ENCODE peak calls at places on chromosomes 7 and 10, in nine cellular contexts. One of them, this sample, is unnamed.
A peak's percentile ranks its signal among the peaks of the same experiment; 100 is the strongest.

GRCh38 chr7:122756860-122757259 is 54.1 kb upstream of the RNF148 start:
- DNase-seq in GM23248: no peak
- DNase-seq in kidney: no peak
- DNase-seq in right lobe of liver: no peak
- DNase-seq in OCI-LY7: no peak
- DNase-seq in thoracic aorta: no peak
- DNase-seq in lower lobe of right lung: no peak
- DNase-seq in astrocyte: no peak
- DNase-seq in left lung: no peak
- DNase-seq in this sample: no peak

GRCh38 chr7:1899201-1899600 is 229.1 kb downstream of the ELFN1 start:
- DNase-seq in GM23248: peak; percentile 91
- DNase-seq in kidney: peak; percentile 87
- DNase-seq in right lobe of liver: no peak
- DNase-seq in OCI-LY7: no peak
- DNase-seq in thoracic aorta: no peak
- DNase-seq in lower lobe of right lung: peak; percentile 40
- DNase-seq in astrocyte: peak; percentile 94
- DNase-seq in left lung: peak; percentile 79
- DNase-seq in this sample: no peak

GRCh38 chr7:78530351-78530750 is 731.8 kb downstream of the PHTF2 start:
- DNase-seq in GM23248: peak; percentile 89
- DNase-seq in kidney: no peak
- DNase-seq in right lobe of liver: no peak
- DNase-seq in OCI-LY7: no peak
- DNase-seq in thoracic aorta: no peak
- DNase-seq in lower lobe of right lung: no peak
- DNase-seq in astrocyte: peak; percentile 55
- DNase-seq in left lung: no peak
- DNase-seq in this sample: no peak

GRCh38 chr10:48253970-48254657 is 20.4 kb downstream of the FRMPD2 start:
- DNase-seq in GM23248: peak; percentile 52
- DNase-seq in kidney: no peak
- DNase-seq in right lobe of liver: no peak
- DNase-seq in OCI-LY7: no peak
- DNase-seq in thoracic aorta: no peak
- DNase-seq in lower lobe of right lung: no peak
- DNase-seq in astrocyte: peak; percentile 89
- DNase-seq in left lung: no peak
- DNase-seq in this sample: no peak

GRCh38 chr7:140059288-140060242 is 3.2 kb downstream of the PARP12 start:
- DNase-seq in GM23248: peak; percentile 94
- DNase-seq in kidney: no peak
- DNase-seq in right lobe of liver: peak; percentile 82
- DNase-seq in OCI-LY7: no peak
- DNase-seq in thoracic aorta: peak; percentile 82
- DNase-seq in lower lobe of right lung: peak; percentile 61
- DNase-seq in astrocyte: peak; percentile 96
- DNase-seq in left lung: no peak
- DNase-seq in this sample: no peak

GRCh38 chr7:100943693-100944092 is 5.6 kb upstream of the MUC3A start:
- DNase-seq in GM23248: no peak
- DNase-seq in kidney: no peak
- DNase-seq in right lobe of liver: no peak
- DNase-seq in OCI-LY7: no peak
- DNase-seq in thoracic aorta: no peak
- DNase-seq in lower lobe of right lung: no peak
- DNase-seq in astrocyte: no peak
- DNase-seq in left lung: no peak
- DNase-seq in this sample: no peak

GRCh38 chr7:26298432-26299058 is 6.9 kb downstream of the SNX10 start:
- DNase-seq in GM23248: no peak
- DNase-seq in kidney: no peak
- DNase-seq in right lobe of liver: no peak
- DNase-seq in OCI-LY7: no peak
- DNase-seq in thoracic aorta: no peak
- DNase-seq in lower lobe of right lung: no peak
- DNase-seq in astrocyte: no peak
- DNase-seq in left lung: no peak
- DNase-seq in this sample: no peak

GRCh38 chr10:11505636-11506035 is 105.8 kb downstream of the USP6NL start:
- DNase-seq in GM23248: no peak
- DNase-seq in kidney: no peak
- DNase-seq in right lobe of liver: no peak
- DNase-seq in OCI-LY7: no peak
- DNase-seq in thoracic aorta: no peak
- DNase-seq in lower lobe of right lung: no peak
- DNase-seq in astrocyte: no peak
- DNase-seq in left lung: no peak
- DNase-seq in this sample: no peak

GRCh38 chr7:98107313-98107691 is 640 bp downstream of the LMTK2 start:
- DNase-seq in GM23248: peak; percentile 36
- DNase-seq in kidney: no peak
- DNase-seq in right lobe of liver: no peak
- DNase-seq in OCI-LY7: peak; percentile 49
- DNase-seq in thoracic aorta: no peak
- DNase-seq in lower lobe of right lung: no peak
- DNase-seq in astrocyte: no peak
- DNase-seq in left lung: no peak
- DNase-seq in this sample: no peak

GRCh38 chr7:51589111-51589510 is 272.5 kb upstream of the COBL start:
- DNase-seq in GM23248: no peak
- DNase-seq in kidney: no peak
- DNase-seq in right lobe of liver: no peak
- DNase-seq in OCI-LY7: no peak
- DNase-seq in thoracic aorta: no peak
- DNase-seq in lower lobe of right lung: no peak
- DNase-seq in astrocyte: no peak
- DNase-seq in left lung: no peak
- DNase-seq in this sample: no peak

GRCh38 chr7:126529833-126530232 is 722.9 kb downstream of the GRM8 start:
- DNase-seq in GM23248: no peak
- DNase-seq in kidney: no peak
- DNase-seq in right lobe of liver: no peak
- DNase-seq in OCI-LY7: no peak
- DNase-seq in thoracic aorta: no peak
- DNase-seq in lower lobe of right lung: no peak
- DNase-seq in astrocyte: peak; percentile 8
- DNase-seq in left lung: no peak
- DNase-seq in this sample: no peak

GRCh38 chr7:30926323-30926722 is 14.7 kb downstream of the AQP1 start:
- DNase-seq in GM23248: no peak
- DNase-seq in kidney: peak; percentile 41
- DNase-seq in right lobe of liver: no peak
- DNase-seq in OCI-LY7: no peak
- DNase-seq in thoracic aorta: no peak
- DNase-seq in lower lobe of right lung: peak; percentile 32
- DNase-seq in astrocyte: no peak
- DNase-seq in left lung: no peak
- DNase-seq in this sample: peak; percentile 39

GRCh38 chr10:95363303-95363912 is 72.6 kb upstream of the PDLIM1 start:
- DNase-seq in GM23248: peak; percentile 65
- DNase-seq in kidney: no peak
- DNase-seq in right lobe of liver: no peak
- DNase-seq in OCI-LY7: peak; percentile 82
- DNase-seq in thoracic aorta: no peak
- DNase-seq in lower lobe of right lung: no peak
- DNase-seq in astrocyte: peak; percentile 36
- DNase-seq in left lung: no peak
- DNase-seq in this sample: no peak

GRCh38 chr7:101589976-101590662 is 39.0 kb downstream of the MYL10 start:
- DNase-seq in GM23248: no peak
- DNase-seq in kidney: no peak
- DNase-seq in right lobe of liver: no peak
- DNase-seq in OCI-LY7: no peak
- DNase-seq in thoracic aorta: no peak
- DNase-seq in lower lobe of right lung: no peak
- DNase-seq in astrocyte: no peak
- DNase-seq in left lung: no peak
- DNase-seq in this sample: peak; percentile 25

GRCh38 chr10:89390875-89391576 is 1.4 kb upstream of the IFIT1 start:
- DNase-seq in GM23248: no peak
- DNase-seq in kidney: no peak
- DNase-seq in right lobe of liver: no peak
- DNase-seq in OCI-LY7: no peak
- DNase-seq in thoracic aorta: no peak
- DNase-seq in lower lobe of right lung: no peak
- DNase-seq in astrocyte: no peak
- DNase-seq in left lung: no peak
- DNase-seq in this sample: no peak
- H3K27ac ChIP-seq in GM23248: no peak overlapping the region
- H3K27ac ChIP-seq in kidney: no peak overlapping the region
- H3K27ac ChIP-seq in right lobe of liver: no peak overlapping the region
- H3K27ac ChIP-seq in OCI-LY7: no peak overlapping the region
- H3K27ac ChIP-seq in thoracic aorta: no peak overlapping the region
- H3K27ac ChIP-seq in lower lobe of right lung: no peak overlapping the region
- H3K27ac ChIP-seq in astrocyte: no peak overlapping the region
- H3K27ac ChIP-seq in left lung: no peak overlapping the region
- H3K27ac ChIP-seq in this sample: no peak overlapping the region

GRCh38 chr10:90530526-90530925 is 327.3 kb downstream of the HTR7 start:
- DNase-seq in GM23248: no peak
- DNase-seq in kidney: no peak
- DNase-seq in right lobe of liver: no peak
- DNase-seq in OCI-LY7: no peak
- DNase-seq in thoracic aorta: no peak
- DNase-seq in lower lobe of right lung: no peak
- DNase-seq in astrocyte: peak; percentile 62
- DNase-seq in left lung: no peak
- DNase-seq in this sample: no peak
- H3K4me1 ChIP-seq in GM23248: no peaks in the 10 kb centered on the region
- H3K4me1 ChIP-seq in kidney: no peaks in the 10 kb centered on the region
- H3K4me1 ChIP-seq in right lobe of liver: no peaks in the 10 kb centered on the region
- H3K4me1 ChIP-seq in OCI-LY7: no peaks in the 10 kb centered on the region
- H3K4me1 ChIP-seq in thoracic aorta: no peaks in the 10 kb centered on the region
- H3K4me1 ChIP-seq in lower lobe of right lung: no peaks in the 10 kb centered on the region
- H3K4me1 ChIP-seq in astrocyte: no peaks in the 10 kb centered on the region
- H3K4me1 ChIP-seq in left lung: no peaks in the 10 kb centered on the region
- H3K4me1 ChIP-seq in this sample: no peaks in the 10 kb centered on the region

GRCh38 chr7:143354376-143354775 is 8.1 kb downstream of the FAM131B start:
- DNase-seq in GM23248: no peak
- DNase-seq in kidney: no peak
- DNase-seq in right lobe of liver: no peak
- DNase-seq in OCI-LY7: no peak
- DNase-seq in thoracic aorta: no peak
- DNase-seq in lower lobe of right lung: no peak
- DNase-seq in astrocyte: no peak
- DNase-seq in left lung: no peak
- DNase-seq in this sample: no peak

GRCh38 chr7:143354965-143355364 is 7.5 kb downstream of the FAM131B start:
- DNase-seq in GM23248: no peak
- DNase-seq in kidney: no peak
- DNase-seq in right lobe of liver: no peak
- DNase-seq in OCI-LY7: no peak
- DNase-seq in thoracic aorta: no peak
- DNase-seq in lower lobe of right lung: no peak
- DNase-seq in astrocyte: no peak
- DNase-seq in left lung: no peak
- DNase-seq in this sample: peak; percentile 79

GRCh38 chr7:143352506-143353130 is 9.9 kb downstream of the FAM131B start:
- DNase-seq in GM23248: no peak
- DNase-seq in kidney: no peak
- DNase-seq in right lobe of liver: no peak
- DNase-seq in OCI-LY7: no peak
- DNase-seq in thoracic aorta: no peak
- DNase-seq in lower lobe of right lung: no peak
- DNase-seq in astrocyte: no peak
- DNase-seq in left lung: no peak
- DNase-seq in this sample: no peak

GRCh38 chr7:143351060-143351459 is 11.5 kb downstream of the FAM131B start:
- DNase-seq in GM23248: no peak
- DNase-seq in kidney: no peak
- DNase-seq in right lobe of liver: no peak
- DNase-seq in OCI-LY7: no peak
- DNase-seq in thoracic aorta: no peak
- DNase-seq in lower lobe of right lung: no peak
- DNase-seq in astrocyte: peak; percentile 6
- DNase-seq in left lung: no peak
- DNase-seq in this sample: no peak

GRCh38 chr7:143351574-143351973 is 10.9 kb downstream of the FAM131B start:
- DNase-seq in GM23248: no peak
- DNase-seq in kidney: no peak
- DNase-seq in right lobe of liver: no peak
- DNase-seq in OCI-LY7: no peak
- DNase-seq in thoracic aorta: no peak
- DNase-seq in lower lobe of right lung: no peak
- DNase-seq in astrocyte: no peak
- DNase-seq in left lung: no peak
- DNase-seq in this sample: no peak
- H3K27ac ChIP-seq in GM23248: no peak overlapping the region
- H3K27ac ChIP-seq in kidney: no peak overlapping the region
- H3K27ac ChIP-seq in right lobe of liver: no peak overlapping the region
- H3K27ac ChIP-seq in OCI-LY7: no peak overlapping the region
- H3K27ac ChIP-seq in thoracic aorta: no peak overlapping the region
- H3K27ac ChIP-seq in lower lobe of right lung: no peak overlapping the region
- H3K27ac ChIP-seq in astrocyte: no peak overlapping the region
- H3K27ac ChIP-seq in left lung: no peak overlapping the region
- H3K27ac ChIP-seq in this sample: no peak overlapping the region

GRCh38 chr7:55080000-55080629 is 61.3 kb downstream of the EGFR start:
- DNase-seq in GM23248: no peak
- DNase-seq in kidney: no peak
- DNase-seq in right lobe of liver: no peak
- DNase-seq in OCI-LY7: no peak
- DNase-seq in thoracic aorta: no peak
- DNase-seq in lower lobe of right lung: no peak
- DNase-seq in astrocyte: no peak
- DNase-seq in left lung: no peak
- DNase-seq in this sample: no peak
- H3K4me1 ChIP-seq in GM23248: peaks cover 30% of the 10 kb centered on the region
- H3K4me1 ChIP-seq in kidney: peaks cover 18% of the 10 kb centered on the region
- H3K4me1 ChIP-seq in right lobe of liver: no peaks in the 10 kb centered on the region
- H3K4me1 ChIP-seq in OCI-LY7: no peaks in the 10 kb centered on the region
- H3K4me1 ChIP-seq in thoracic aorta: peaks cover 27% of the 10 kb centered on the region
- H3K4me1 ChIP-seq in lower lobe of right lung: peaks cover 54% of the 10 kb centered on the region
- H3K4me1 ChIP-seq in astrocyte: peaks cover 17% of the 10 kb centered on the region
- H3K4me1 ChIP-seq in left lung: peaks cover 16% of the 10 kb centered on the region
- H3K4me1 ChIP-seq in this sample: peaks cover 42% of the 10 kb centered on the region

DNA sequence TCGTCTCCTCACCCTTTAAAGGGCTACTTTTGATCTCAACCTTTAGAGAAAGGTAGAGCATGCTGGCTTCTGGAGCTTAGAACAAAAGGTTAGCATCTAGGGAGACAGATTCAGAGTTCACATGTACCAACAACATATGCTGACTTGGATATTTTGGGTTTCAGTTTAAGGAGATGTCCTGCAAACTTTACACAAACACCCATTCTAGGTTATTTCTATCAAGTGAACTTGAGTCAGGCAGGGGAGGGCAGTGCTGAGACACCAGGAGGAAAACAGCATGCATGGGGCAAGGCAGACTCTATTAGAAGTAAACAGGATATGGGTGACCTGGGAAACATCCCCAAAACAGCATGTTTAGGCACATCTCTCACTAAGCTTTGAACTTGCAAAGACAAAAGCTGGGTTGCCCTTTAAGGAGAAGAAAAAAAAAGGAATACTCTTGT is 43.8 kb downstream of the ARL4A start:
- DNase-seq in GM23248: peak; percentile 38
- DNase-seq in kidney: no peak
- DNase-seq in right lobe of liver: no peak
- DNase-seq in OCI-LY7: no peak
- DNase-seq in thoracic aorta: no peak
- DNase-seq in lower lobe of right lung: no peak
- DNase-seq in astrocyte: no peak
- DNase-seq in left lung: no peak
- DNase-seq in this sample: no peak
- H3K27ac ChIP-seq in GM23248: no peak overlapping the region
- H3K27ac ChIP-seq in kidney: no peak overlapping the region
- H3K27ac ChIP-seq in right lobe of liver: no peak overlapping the region
- H3K27ac ChIP-seq in OCI-LY7: no peak overlapping the region
- H3K27ac ChIP-seq in thoracic aorta: no peak overlapping the region
- H3K27ac ChIP-seq in lower lobe of right lung: no peak overlapping the region
- H3K27ac ChIP-seq in astrocyte: no peak overlapping the region
- H3K27ac ChIP-seq in left lung: no peak overlapping the region
- H3K27ac ChIP-seq in this sample: no peak overlapping the region

GRCh38 chr7:69208848-69209247 is 389.4 kb upstream of the AUTS2 start:
- DNase-seq in GM23248: no peak
- DNase-seq in kidney: no peak
- DNase-seq in right lobe of liver: no peak
- DNase-seq in OCI-LY7: peak; percentile 78
- DNase-seq in thoracic aorta: no peak
- DNase-seq in lower lobe of right lung: no peak
- DNase-seq in astrocyte: no peak
- DNase-seq in left lung: no peak
- DNase-seq in this sample: no peak
- H3K4me1 ChIP-seq in GM23248: no peaks in the 10 kb centered on the region
- H3K4me1 ChIP-seq in kidney: no peaks in the 10 kb centered on the region
- H3K4me1 ChIP-seq in right lobe of liver: no peaks in the 10 kb centered on the region
- H3K4me1 ChIP-seq in OCI-LY7: peaks cover 26% of the 10 kb centered on the region
- H3K4me1 ChIP-seq in thoracic aorta: no peaks in the 10 kb centered on the region
- H3K4me1 ChIP-seq in lower lobe of right lung: no peaks in the 10 kb centered on the region
- H3K4me1 ChIP-seq in astrocyte: peaks cover 10% of the 10 kb centered on the region
- H3K4me1 ChIP-seq in left lung: no peaks in the 10 kb centered on the region
- H3K4me1 ChIP-seq in this sample: no peaks in the 10 kb centered on the region